ENCODE peak calls at places on chromosomes 4 and X, in ten cellular contexts. R is neural progenitor cell, O is GM23248, Q is hepatocyte, X is endothelial cell of umbilical vein, F is HCT116, Y is PC-3, P is keratinocyte, W is A673, E is astrocyte. J is an unnamed sample.

GRCh38 chrX:15142084-15142715 is 127.7 kb downstream of the ASB9 start:
- DNase-seq in R (no peak), O (peak; percentile 2), Q (peak; percentile 11), X (no peak), F (no peak), Y (no peak), P (no peak), W (no peak), E (peak; percentile 27), J (peak; percentile 1)

GRCh38 chr4:55920571-55920970 is 28.2 kb upstream of the CEP135 start:
- DNase-seq in R (no peak), O (peak; percentile 5), Q (no peak), X (no peak), F (no peak), Y (no peak), P (no peak), W (no peak), E (no peak), J (no peak)

GRCh38 chr4:125714845-125715244 is 400.1 kb downstream of the FAT4 start:
- DNase-seq in R (peak; percentile 13), O (peak; percentile 23), Q (no peak), X (no peak), F (no peak), Y (no peak), P (no peak), W (no peak), E (no peak), J (no peak)

GRCh38 chrX:52425710-52426245 is 57.0 kb downstream of the XAGE2 start:
- DNase-seq in R (no peak), O (peak; percentile 29), Q (no peak), X (no peak), F (no peak), Y (no peak), P (no peak), W (no peak), E (peak; percentile 33), J (no peak)

GRCh38 chr4:96317924-96318323 is 478.0 kb downstream of the PDHA2 start:
- DNase-seq in R (no peak), O (no peak), Q (no peak), X (no peak), F (no peak), Y (no peak), P (no peak), W (peak; percentile 0), E (no peak), J (no peak)

GRCh38 chrX:14700982-14701381 is 171.6 kb downstream of the GLRA2 start:
- DNase-seq in R (no peak), O (no peak), Q (no peak), X (no peak), F (no peak), Y (no peak), P (no peak), W (no peak), E (no peak), J (no peak)

GRCh38 chr4:86032476-86033022 is 327.3 kb downstream of the MAPK10 start:
- DNase-seq in R (no peak), O (peak; percentile 93), Q (peak; percentile 63), X (no peak), F (no peak), Y (peak; percentile 69), P (peak; percentile 36), W (no peak), E (peak; percentile 95), J (no peak)

GRCh38 chrX:7514871-7515599 is 327.9 kb upstream of the VCX start:
- DNase-seq in R (no peak), O (peak; percentile 51), Q (no peak), X (no peak), F (no peak), Y (peak; percentile 43), P (peak; percentile 5), W (no peak), E (no peak), J (no peak)

GRCh38 chr4:185587444-185588161 is 52.3 kb upstream of the PDLIM3 start:
- DNase-seq in R (peak; percentile 66), O (no peak), Q (no peak), X (no peak), F (no peak), Y (no peak), P (no peak), W (no peak), E (no peak), J (no peak)

GRCh38 chr4:76090241-76090691 is 15.8 kb downstream of the ART3 start:
- DNase-seq in R (no peak), O (peak; percentile 88), Q (peak; percentile 34), X (peak; percentile 79), F (no peak), Y (no peak), P (peak; percentile 67), W (no peak), E (peak; percentile 96), J (peak; percentile 13)

GRCh38 chr4:90039122-90039521 is 88.1 kb upstream of the CCSER1 start:
- DNase-seq in R (no peak), O (no peak), Q (no peak), X (no peak), F (no peak), Y (no peak), P (no peak), W (no peak), E (no peak), J (no peak)

GRCh38 chr4:42150653-42151567 is 1.5 kb downstream of the BEND4 start:
- DNase-seq in R (peak; percentile 61), O (peak; percentile 4), Q (peak; percentile 13), X (no peak), F (no peak), Y (no peak), P (no peak), W (no peak), E (no peak), J (no peak)

GRCh38 chr4:62162606-62163005 is 962.5 kb downstream of the ADGRL3 start:
- DNase-seq in R (no peak), O (no peak), Q (no peak), X (no peak), F (no peak), Y (peak; percentile 27), P (no peak), W (no peak), E (no peak), J (no peak)

GRCh38 chr4:98664959-98665358 is 6.5 kb upstream of the TSPAN5 start:
- DNase-seq in R (peak; percentile 42), O (no peak), Q (no peak), X (no peak), F (no peak), Y (no peak), P (no peak), W (no peak), E (no peak), J (no peak)

GRCh38 chr4:177047070-177047850 is 254.5 kb upstream of the VEGFC start:
- DNase-seq in R (peak; percentile 81), O (peak; percentile 87), Q (peak; percentile 82), X (peak; percentile 76), F (peak; percentile 59), Y (peak; percentile 78), P (no peak), W (peak; percentile 79), E (peak; percentile 55), J (peak; percentile 50)

GRCh38 chr4:54333657-54334056 is 104.6 kb downstream of the PDGFRA start:
- DNase-seq in R (peak; percentile 25), O (no peak), Q (no peak), X (no peak), F (no peak), Y (no peak), P (no peak), W (peak; percentile 16), E (no peak), J (no peak)

DNA sequence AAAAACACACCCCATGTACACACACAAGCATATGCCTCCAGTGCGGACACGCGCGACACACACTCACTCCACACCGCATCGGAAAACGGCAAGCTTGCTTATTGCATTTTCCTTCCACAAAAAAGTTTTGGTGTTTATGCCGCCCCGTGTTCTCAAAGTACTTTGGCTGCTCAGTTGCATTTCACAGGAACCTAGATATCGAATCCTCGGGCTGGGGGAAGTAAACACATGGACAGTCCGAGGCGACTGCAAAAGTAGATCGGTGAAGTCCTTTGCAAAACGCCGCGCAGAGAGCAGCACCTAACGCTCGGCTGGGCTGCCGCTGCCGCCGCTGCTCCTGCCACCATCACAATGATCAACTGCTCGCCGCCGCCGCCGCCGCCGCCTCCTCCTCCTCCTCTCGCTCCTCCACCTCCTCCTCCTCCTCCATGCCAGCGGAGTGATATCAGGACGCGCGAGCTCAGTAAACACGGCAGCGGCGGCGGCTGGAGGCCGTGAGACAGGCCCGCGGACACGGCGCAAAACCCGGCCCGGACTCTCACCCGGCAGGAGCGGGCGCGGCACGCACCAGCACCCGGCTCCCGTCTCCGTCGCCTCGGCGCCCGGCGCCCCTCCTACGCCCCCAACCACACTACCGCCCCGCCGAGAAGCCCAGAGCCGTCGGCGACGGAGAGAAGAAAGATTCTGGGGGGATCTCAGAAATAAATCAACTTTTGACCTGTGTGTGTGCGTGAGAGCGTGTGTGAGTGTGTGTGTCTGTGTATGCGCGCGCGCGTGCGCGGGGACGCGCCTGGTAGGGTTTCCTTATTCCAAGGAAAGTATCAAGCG is at the start of gene MAML3:
- DNase-seq in R (peak; percentile 96), O (peak; percentile 99), Q (peak; percentile 96), X (peak; percentile 95), F (peak; percentile 90), Y (peak; percentile 87), P (no peak), W (peak; percentile 98), E (peak; percentile 97), J (peak; percentile 64)
- TF ChIP-seq EZH2 in R (peak; percentile 65), O (no peak), Q (no peak), X (no peak), F (no peak), Y (no peak), P (no peak), W (no peak), E (no peak), J (peak; percentile 0)

GRCh38 chr4:157459789-157460188 is 239.3 kb downstream of the GRIA2 start:
- DNase-seq in R (peak; percentile 70), O (no peak), Q (peak; percentile 20), X (no peak), F (no peak), Y (no peak), P (peak; percentile 0), W (no peak), E (no peak), J (peak; percentile 56)
- TF ChIP-seq EZH2 in R (no peak), O (no peak), Q (no peak), X (no peak), F (no peak), Y (no peak), P (no peak), W (no peak), E (no peak), J (no peak)

DNA sequence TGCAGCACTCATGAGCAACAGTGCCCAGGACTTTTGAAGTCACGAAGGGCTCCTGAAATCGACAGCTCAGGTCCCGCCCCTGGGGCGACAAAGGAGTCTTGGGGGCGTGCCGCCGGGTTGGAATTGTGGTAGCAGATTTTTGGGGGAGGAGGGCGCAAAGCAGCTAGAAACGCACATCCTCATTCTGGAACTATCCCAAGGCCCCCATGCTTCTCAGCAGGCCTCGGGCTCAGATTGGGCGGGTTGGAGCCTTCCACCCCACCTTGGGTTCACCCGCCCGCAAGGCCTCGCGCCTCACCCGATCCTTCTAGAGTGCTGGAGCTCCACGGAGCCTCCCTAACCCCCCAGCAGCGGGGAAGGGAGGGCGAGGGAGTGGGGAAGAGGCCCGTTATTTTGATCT is 85.6 kb downstream of the HPRT1 start:
- DNase-seq in R (no peak), O (no peak), Q (no peak), X (no peak), F (no peak), Y (no peak), P (no peak), W (no peak), E (no peak), J (no peak)
- TF ChIP-seq EZH2 in R (no peak), O (no peak), Q (no peak), X (no peak), F (no peak), Y (no peak), P (no peak), W (no peak), E (no peak), J (no peak)

GRCh38 chr4:140083320-140083719 is 70.7 kb downstream of the MAML3 start:
- DNase-seq in R (no peak), O (peak; percentile 51), Q (no peak), X (no peak), F (no peak), Y (no peak), P (no peak), W (no peak), E (no peak), J (no peak)
- TF ChIP-seq EZH2 in R (no peak), O (no peak), Q (no peak), X (no peak), F (no peak), Y (no peak), P (no peak), W (no peak), E (no peak), J (no peak)

J was measured in HepG2.